ENCODE peak calls at places on chromosomes 12 and 14, in ten cellular contexts. One of them, this sample, is unnamed.
A peak's percentile ranks its signal among the peaks of the same experiment; 100 is the strongest.

GRCh38 chr14:68541128-68541896 is 251.6 kb downstream of the ZFP36L1 start:
- DNase-seq in GM23338: no peak
- DNase-seq in endothelial cell of umbilical vein: no peak
- DNase-seq in fibroblast of lung: no peak
- DNase-seq in hepatocyte: no peak
- DNase-seq in HCT116: no peak
- DNase-seq in MM.1S: no peak
- DNase-seq in neural progenitor cell: no peak
- DNase-seq in HepG2: no peak
- DNase-seq in PC-9: no peak
- DNase-seq in this sample: no peak

GRCh38 chr12:106252056-106252455 is 4.2 kb upstream of the CKAP4 start:
- DNase-seq in HepG2: no peak
- DNase-seq in hepatocyte: no peak
- DNase-seq in HCT116: no peak
- DNase-seq in MM.1S: no peak
- DNase-seq in neural progenitor cell: no peak
- DNase-seq in PC-9: no peak
- DNase-seq in fibroblast of lung: no peak
- DNase-seq in endothelial cell of umbilical vein: no peak
- DNase-seq in GM23338: no peak
- DNase-seq in this sample: no peak

GRCh38 chr14:50410921-50411320 is 14.2 kb upstream of the CDKL1 start:
- DNase-seq in hepatocyte: no peak
- DNase-seq in MM.1S: no peak
- DNase-seq in HepG2: no peak
- DNase-seq in fibroblast of lung: peak; percentile 69
- DNase-seq in neural progenitor cell: no peak
- DNase-seq in PC-9: no peak
- DNase-seq in endothelial cell of umbilical vein: no peak
- DNase-seq in HCT116: no peak
- DNase-seq in GM23338: no peak
- DNase-seq in this sample: no peak

GRCh38 chr14:85532981-85533820 is 3.3 kb downstream of the FLRT2 start:
- DNase-seq in hepatocyte: peak; percentile 82
- DNase-seq in endothelial cell of umbilical vein: peak; percentile 88
- DNase-seq in neural progenitor cell: peak; percentile 88
- DNase-seq in HepG2: no peak
- DNase-seq in HCT116: no peak
- DNase-seq in MM.1S: no peak
- DNase-seq in PC-9: no peak
- DNase-seq in fibroblast of lung: peak; percentile 90
- DNase-seq in GM23338: peak; percentile 95
- DNase-seq in this sample: peak; percentile 88

GRCh38 chr12:113439606-113440030 is 17.4 kb downstream of the SDSL start:
- DNase-seq in hepatocyte: peak; percentile 76
- DNase-seq in endothelial cell of umbilical vein: peak; percentile 44
- DNase-seq in GM23338: peak; percentile 95
- DNase-seq in MM.1S: no peak
- DNase-seq in HepG2: peak; percentile 40
- DNase-seq in PC-9: no peak
- DNase-seq in HCT116: no peak
- DNase-seq in neural progenitor cell: peak; percentile 92
- DNase-seq in fibroblast of lung: peak; percentile 35
- DNase-seq in this sample: no peak

GRCh38 chr12:92123780-92124707 is 21.6 kb downstream of the BTG1 start:
- DNase-seq in MM.1S: peak; percentile 4
- DNase-seq in HepG2: no peak
- DNase-seq in neural progenitor cell: no peak
- DNase-seq in PC-9: no peak
- DNase-seq in hepatocyte: no peak
- DNase-seq in GM23338: no peak
- DNase-seq in fibroblast of lung: peak; percentile 51
- DNase-seq in HCT116: no peak
- DNase-seq in endothelial cell of umbilical vein: no peak
- DNase-seq in this sample: no peak

GRCh38 chr12:80517655-80518054 is 73.6 kb downstream of the PTPRQ start:
- DNase-seq in endothelial cell of umbilical vein: no peak
- DNase-seq in HepG2: no peak
- DNase-seq in neural progenitor cell: no peak
- DNase-seq in GM23338: no peak
- DNase-seq in MM.1S: no peak
- DNase-seq in hepatocyte: no peak
- DNase-seq in HCT116: no peak
- DNase-seq in fibroblast of lung: no peak
- DNase-seq in PC-9: no peak
- DNase-seq in this sample: no peak

GRCh38 chr14:90630407-90630806 is 185.8 kb downstream of the TTC7B start:
- DNase-seq in hepatocyte: no peak
- DNase-seq in PC-9: no peak
- DNase-seq in GM23338: no peak
- DNase-seq in HepG2: no peak
- DNase-seq in MM.1S: peak; percentile 55
- DNase-seq in fibroblast of lung: no peak
- DNase-seq in endothelial cell of umbilical vein: no peak
- DNase-seq in HCT116: no peak
- DNase-seq in neural progenitor cell: no peak
- DNase-seq in this sample: no peak

GRCh38 chr14:24443053-24443683 is 592 bp upstream of the SDR39U1 start:
- DNase-seq in endothelial cell of umbilical vein: peak; percentile 34
- DNase-seq in HCT116: no peak
- DNase-seq in GM23338: no peak
- DNase-seq in PC-9: no peak
- DNase-seq in HepG2: no peak
- DNase-seq in hepatocyte: no peak
- DNase-seq in MM.1S: no peak
- DNase-seq in neural progenitor cell: no peak
- DNase-seq in fibroblast of lung: peak; percentile 13
- DNase-seq in this sample: no peak

GRCh38 chr12:99985129-99985570 is 414 bp upstream of the ANKS1B start:
- DNase-seq in fibroblast of lung: peak; percentile 9
- DNase-seq in PC-9: no peak
- DNase-seq in endothelial cell of umbilical vein: peak; percentile 40
- DNase-seq in hepatocyte: no peak
- DNase-seq in HCT116: no peak
- DNase-seq in GM23338: no peak
- DNase-seq in MM.1S: peak; percentile 52
- DNase-seq in HepG2: no peak
- DNase-seq in neural progenitor cell: no peak
- DNase-seq in this sample: peak; percentile 30

GRCh38 chr12:53751336-53752191 is at the start of gene CISTR:
- DNase-seq in MM.1S: peak; percentile 23
- DNase-seq in HCT116: no peak
- DNase-seq in neural progenitor cell: peak; percentile 88
- DNase-seq in endothelial cell of umbilical vein: no peak
- DNase-seq in hepatocyte: peak; percentile 36
- DNase-seq in HepG2: no peak
- DNase-seq in fibroblast of lung: no peak
- DNase-seq in PC-9: no peak
- DNase-seq in GM23338: peak; percentile 80
- DNase-seq in this sample: no peak
- TF ChIP-seq EZH2 in MM.1S: peak; percentile 37
- TF ChIP-seq EZH2 in HCT116: no peak
- TF ChIP-seq EZH2 in neural progenitor cell: peak; percentile 88
- TF ChIP-seq EZH2 in endothelial cell of umbilical vein: peak; percentile 84
- TF ChIP-seq EZH2 in hepatocyte: peak; percentile 94
- TF ChIP-seq EZH2 in HepG2: peak; percentile 83
- TF ChIP-seq EZH2 in fibroblast of lung: peak; percentile 92
- TF ChIP-seq EZH2 in PC-9: no peak
- TF ChIP-seq EZH2 in GM23338: peak; percentile 83
- TF ChIP-seq EZH2 in this sample: no peak

DNA sequence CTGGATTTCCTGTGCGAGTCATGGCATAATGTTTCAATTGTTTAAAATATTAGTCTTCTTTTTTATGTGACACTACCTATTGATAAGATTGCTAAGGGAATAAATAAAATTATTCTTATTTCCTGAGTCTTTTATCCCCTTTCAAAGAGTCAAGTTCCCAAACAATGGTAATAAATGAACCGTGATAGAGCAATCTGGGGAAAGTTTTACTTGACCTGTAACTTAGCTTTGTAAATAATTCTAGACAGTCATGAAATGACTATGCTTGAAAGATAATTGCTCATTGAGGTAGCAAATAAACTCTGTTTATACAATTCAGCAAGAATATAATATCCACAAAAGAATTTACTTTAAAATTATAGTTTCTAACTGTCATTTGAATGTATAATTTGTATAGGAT is 82.1 kb downstream of the TSPAN8 start:
- DNase-seq in HepG2: no peak
- DNase-seq in GM23338: no peak
- DNase-seq in MM.1S: no peak
- DNase-seq in HCT116: no peak
- DNase-seq in hepatocyte: no peak
- DNase-seq in fibroblast of lung: no peak
- DNase-seq in endothelial cell of umbilical vein: no peak
- DNase-seq in PC-9: no peak
- DNase-seq in neural progenitor cell: no peak
- DNase-seq in this sample: no peak
- H2AFZ ChIP-seq in HepG2: no peak overlapping the region
- H2AFZ ChIP-seq in GM23338: no peak overlapping the region
- H2AFZ ChIP-seq in MM.1S: no peak overlapping the region
- H2AFZ ChIP-seq in HCT116: no peak overlapping the region
- H2AFZ ChIP-seq in hepatocyte: no peak overlapping the region
- H2AFZ ChIP-seq in fibroblast of lung: no peak overlapping the region
- H2AFZ ChIP-seq in endothelial cell of umbilical vein: no peak overlapping the region
- H2AFZ ChIP-seq in PC-9: no peak overlapping the region
- H2AFZ ChIP-seq in neural progenitor cell: no peak overlapping the region
- H2AFZ ChIP-seq in this sample: no peak overlapping the region

DNA sequence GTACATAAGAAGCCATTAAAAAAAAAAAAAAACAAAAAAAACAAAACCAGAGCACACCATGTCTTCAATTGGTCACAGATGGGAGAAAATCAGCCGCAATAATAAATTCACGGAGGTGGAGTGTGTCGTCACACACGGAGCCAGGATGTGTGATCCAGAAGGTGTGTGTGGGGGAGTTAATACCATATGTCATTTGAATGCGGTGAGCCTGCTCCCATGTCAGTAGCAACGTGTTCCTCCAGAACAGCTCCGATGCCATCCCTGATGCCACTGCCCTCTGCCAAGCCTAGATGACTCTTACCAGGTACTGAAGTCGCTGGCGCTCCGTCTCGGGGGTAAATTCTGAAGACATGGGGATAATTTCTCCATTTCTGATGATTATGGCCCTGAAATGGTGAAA is 197.7 kb downstream of the PPM1H start:
- DNase-seq in fibroblast of lung: no peak
- DNase-seq in GM23338: no peak
- DNase-seq in HCT116: no peak
- DNase-seq in hepatocyte: no peak
- DNase-seq in endothelial cell of umbilical vein: no peak
- DNase-seq in PC-9: no peak
- DNase-seq in MM.1S: no peak
- DNase-seq in HepG2: no peak
- DNase-seq in neural progenitor cell: no peak
- DNase-seq in this sample: no peak
- H3K27ac ChIP-seq in fibroblast of lung: no peak overlapping the region
- H3K27ac ChIP-seq in GM23338: no peak overlapping the region
- H3K27ac ChIP-seq in HCT116: no peak overlapping the region
- H3K27ac ChIP-seq in hepatocyte: no peak overlapping the region
- H3K27ac ChIP-seq in endothelial cell of umbilical vein: no peak overlapping the region
- H3K27ac ChIP-seq in PC-9: peak overlapping the region; percentile 96
- H3K27ac ChIP-seq in MM.1S: no peak overlapping the region
- H3K27ac ChIP-seq in HepG2: no peak overlapping the region
- H3K27ac ChIP-seq in neural progenitor cell: no peak overlapping the region
- H3K27ac ChIP-seq in this sample: peak overlapping the region; percentile 15

DNA sequence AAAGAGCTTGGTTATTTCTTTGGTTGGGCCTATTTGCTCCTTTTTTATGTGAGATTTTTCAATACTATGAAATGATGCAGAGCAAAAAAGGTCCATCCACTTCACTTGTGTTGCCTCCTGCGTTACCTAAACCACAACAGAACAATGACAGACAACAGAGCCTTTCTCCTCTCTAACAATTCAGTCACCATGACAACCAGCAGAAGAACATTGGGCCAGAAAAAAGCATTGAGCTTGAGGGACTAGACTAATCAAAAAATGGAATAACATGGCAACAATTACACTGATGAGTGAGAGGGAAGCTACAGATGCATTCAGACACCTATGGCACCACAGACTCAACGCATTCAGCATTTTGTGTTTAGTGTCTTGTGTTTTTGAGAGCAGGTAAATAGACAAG is 44.6 kb upstream of the PTCSC3 start:
- DNase-seq in neural progenitor cell: peak; percentile 87
- DNase-seq in MM.1S: no peak
- DNase-seq in fibroblast of lung: no peak
- DNase-seq in endothelial cell of umbilical vein: no peak
- DNase-seq in HCT116: no peak
- DNase-seq in GM23338: peak; percentile 72
- DNase-seq in HepG2: no peak
- DNase-seq in PC-9: no peak
- DNase-seq in hepatocyte: no peak
- DNase-seq in this sample: no peak
- TF ChIP-seq EZH2 in neural progenitor cell: no peak
- TF ChIP-seq EZH2 in MM.1S: no peak
- TF ChIP-seq EZH2 in fibroblast of lung: no peak
- TF ChIP-seq EZH2 in endothelial cell of umbilical vein: no peak
- TF ChIP-seq EZH2 in HCT116: no peak
- TF ChIP-seq EZH2 in GM23338: no peak
- TF ChIP-seq EZH2 in HepG2: no peak
- TF ChIP-seq EZH2 in PC-9: no peak
- TF ChIP-seq EZH2 in hepatocyte: no peak
- TF ChIP-seq EZH2 in this sample: no peak

GRCh38 chr14:63745858-63746425 is 18.1 kb upstream of the SGPP1 start:
- DNase-seq in HepG2: no peak
- DNase-seq in GM23338: no peak
- DNase-seq in fibroblast of lung: no peak
- DNase-seq in neural progenitor cell: no peak
- DNase-seq in HCT116: no peak
- DNase-seq in endothelial cell of umbilical vein: no peak
- DNase-seq in MM.1S: peak; percentile 27
- DNase-seq in PC-9: no peak
- DNase-seq in hepatocyte: no peak
- DNase-seq in this sample: no peak

GRCh38 chr14:63752449-63753169 is 24.7 kb upstream of the SGPP1 start:
- DNase-seq in neural progenitor cell: no peak
- DNase-seq in HCT116: no peak
- DNase-seq in GM23338: no peak
- DNase-seq in endothelial cell of umbilical vein: no peak
- DNase-seq in MM.1S: no peak
- DNase-seq in PC-9: peak; percentile 98
- DNase-seq in fibroblast of lung: peak; percentile 55
- DNase-seq in HepG2: peak; percentile 12
- DNase-seq in hepatocyte: peak; percentile 20
- DNase-seq in this sample: peak; percentile 53

GRCh38 chr14:63745272-63745671 is 17.4 kb upstream of the SGPP1 start:
- DNase-seq in endothelial cell of umbilical vein: no peak
- DNase-seq in HepG2: no peak
- DNase-seq in hepatocyte: no peak
- DNase-seq in fibroblast of lung: no peak
- DNase-seq in MM.1S: no peak
- DNase-seq in GM23338: no peak
- DNase-seq in PC-9: no peak
- DNase-seq in neural progenitor cell: no peak
- DNase-seq in HCT116: no peak
- DNase-seq in this sample: no peak

DNA sequence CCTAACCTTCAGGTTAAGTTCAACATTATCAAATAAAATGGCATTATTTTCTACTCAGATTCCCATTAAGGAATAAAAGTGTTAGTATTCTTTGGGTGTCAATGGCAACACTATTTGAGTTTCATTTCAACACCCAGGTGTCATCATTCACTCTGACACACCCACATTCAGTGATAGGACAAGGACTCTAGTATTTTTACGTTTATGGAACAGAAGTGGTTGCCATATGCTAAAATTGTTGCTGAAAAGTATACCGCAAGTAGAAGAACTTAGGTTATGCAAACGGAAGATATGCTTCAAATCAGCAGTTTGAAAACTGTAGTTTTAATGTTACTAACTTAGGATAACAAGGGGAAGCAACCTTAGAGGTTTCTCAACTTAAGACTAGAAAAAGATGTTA is 20.0 kb upstream of the SGPP1 start:
- DNase-seq in MM.1S: no peak
- DNase-seq in GM23338: no peak
- DNase-seq in HCT116: no peak
- DNase-seq in PC-9: no peak
- DNase-seq in fibroblast of lung: no peak
- DNase-seq in endothelial cell of umbilical vein: no peak
- DNase-seq in HepG2: no peak
- DNase-seq in neural progenitor cell: no peak
- DNase-seq in hepatocyte: no peak
- DNase-seq in this sample: no peak
- H2AFZ ChIP-seq in MM.1S: no peak overlapping the region
- H2AFZ ChIP-seq in GM23338: no peak overlapping the region
- H2AFZ ChIP-seq in HCT116: no peak overlapping the region
- H2AFZ ChIP-seq in PC-9: no peak overlapping the region
- H2AFZ ChIP-seq in fibroblast of lung: no peak overlapping the region
- H2AFZ ChIP-seq in endothelial cell of umbilical vein: no peak overlapping the region
- H2AFZ ChIP-seq in HepG2: no peak overlapping the region
- H2AFZ ChIP-seq in neural progenitor cell: no peak overlapping the region
- H2AFZ ChIP-seq in hepatocyte: no peak overlapping the region
- H2AFZ ChIP-seq in this sample: no peak overlapping the region